ENCODE peak calls at places on chromosomes 12 and 14, in five cellular contexts. W, S, P, V and F are unnamed samples.

GRCh38 chr12:121513464-121514183 is 67.2 kb downstream of the KDM2B start:
- DNase-seq in S (no peak), V (no peak), P (peak; percentile 39), W (no peak), F (no peak)

GRCh38 chr12:88993655-88994054 is 358.6 kb downstream of the DUSP6 start:
- DNase-seq in P (no peak), W (peak; percentile 80), V (no peak), S (peak; percentile 44), F (no peak)

GRCh38 chr12:56206373-56207166 is 15.2 kb downstream of the RNF41 start:
- DNase-seq in S (no peak), W (peak; percentile 64), V (no peak), P (peak; percentile 67), F (peak; percentile 43)

GRCh38 chr14:105581551-105582341 is 55.4 kb downstream of the TMEM121 start:
- DNase-seq in V (peak; percentile 56), W (no peak), P (no peak), S (no peak), F (no peak)

GRCh38 chr12:106227641-106228319 is 20.0 kb downstream of the CKAP4 start:
- DNase-seq in S (no peak), W (peak; percentile 24), P (no peak), V (peak; percentile 87), F (no peak)

GRCh38 chr12:56308714-56309113 is 7.1 kb downstream of the CNPY2 start:
- DNase-seq in P (no peak), S (no peak), V (no peak), W (no peak), F (no peak)

GRCh38 chr14:75231320-75231719 is 47.3 kb upstream of the FOS start:
- DNase-seq in S (no peak), P (no peak), V (no peak), W (no peak), F (no peak)

GRCh38 chr14:22088614-22089359 is 415.2 kb upstream of the OR4E1 start:
- DNase-seq in W (peak; percentile 52), P (no peak), V (no peak), S (no peak), F (no peak)

GRCh38 chr12:69284131-69284530 is 44.8 kb downstream of the CPSF6 start:
- DNase-seq in P (peak; percentile 85), V (peak; percentile 89), S (peak; percentile 32), W (peak; percentile 86), F (peak; percentile 81)
- TF ChIP-seq CTCF in P (no peak), V (no peak), S (peak; percentile 23), W (peak; percentile 35), F (peak; percentile 39)

GRCh38 chr14:79150226-79150625 is 980.1 kb downstream of the NRXN3 start:
- DNase-seq in S (no peak), V (no peak), W (no peak), P (no peak), F (no peak)
- H3K27me3 ChIP-seq in S (no peaks in the 10 kb centered on the region), V (no peaks in the 10 kb centered on the region), W (no peaks in the 10 kb centered on the region), P (no peaks in the 10 kb centered on the region), F (no peaks in the 10 kb centered on the region)

GRCh38 chr12:130336723-130337475 is 788 bp upstream of the PIWIL1 start:
- DNase-seq in S (no peak), V (no peak), P (no peak), W (no peak), F (no peak)

GRCh38 chr12:130333341-130333740 is 4.3 kb upstream of the PIWIL1 start:
- DNase-seq in W (no peak), S (no peak), P (no peak), V (no peak), F (no peak)

GRCh38 chr12:130335517-130336392 is 1.9 kb upstream of the PIWIL1 start:
- DNase-seq in V (no peak), S (no peak), P (peak; percentile 38), W (peak; percentile 59), F (no peak)

GRCh38 chr12:130334937-130335336 is 2.8 kb upstream of the PIWIL1 start:
- DNase-seq in P (no peak), S (no peak), W (no peak), V (no peak), F (no peak)

GRCh38 chr12:130334399-130334798 is 3.3 kb upstream of the PIWIL1 start:
- DNase-seq in V (no peak), S (no peak), P (no peak), W (no peak), F (no peak)
- H3K9me3 ChIP-seq in V (no peaks in the 10 kb centered on the region), S (peaks cover 57% of the 10 kb centered on the region), P (no peaks in the 10 kb centered on the region), W (no peaks in the 10 kb centered on the region), F (no peaks in the 10 kb centered on the region)

DNA sequence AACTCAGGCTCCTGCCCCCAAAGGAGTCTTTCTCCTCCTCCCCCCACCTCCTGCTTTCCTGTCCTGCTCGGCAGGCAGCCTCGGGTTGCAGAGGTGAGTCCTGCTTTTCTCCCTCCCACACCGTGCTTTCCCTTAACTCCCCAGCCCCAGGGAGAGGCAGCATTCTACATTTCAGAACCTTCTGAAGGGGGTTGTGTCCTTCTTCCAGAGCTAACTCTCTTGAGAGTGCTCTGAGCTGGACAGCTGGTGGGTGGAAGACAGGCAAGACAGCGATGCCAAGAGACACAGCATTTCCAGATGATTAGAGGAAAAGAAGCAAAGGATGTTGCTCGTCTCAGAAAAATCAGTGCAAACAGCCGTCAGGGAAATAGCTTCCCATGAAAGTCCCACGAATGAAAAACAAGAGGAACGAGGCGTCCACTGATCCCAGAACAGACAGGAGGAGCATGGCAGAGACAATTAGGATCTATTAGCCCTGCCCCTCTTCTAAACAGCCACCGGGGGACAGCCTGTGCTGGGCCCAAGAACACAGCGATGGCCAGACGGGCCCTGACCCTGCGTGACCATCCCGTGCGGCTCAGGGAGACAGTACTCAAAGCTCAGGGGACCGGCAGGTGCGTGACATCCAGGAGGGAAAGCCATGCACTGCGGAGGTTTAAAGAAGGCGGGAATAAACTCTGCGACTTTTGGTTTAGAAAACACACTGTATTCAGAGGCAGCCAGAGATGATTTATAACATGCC is 216.5 kb upstream of the RTL1 start:
- DNase-seq in W (peak; percentile 7), P (no peak), V (peak; percentile 70), S (no peak), F (no peak)
- TF ChIP-seq CTCF in W (no peak), P (no peak), V (no peak), S (no peak), F (no peak)